ENCODE peak calls at places on chromosomes 6 and 20, in six cellular contexts. A is K562, H is SK-N-SH, Q is stomach, G is heart right ventricle, N is A549. W is an unnamed sample. For H3K4me1, the result is how much of the 10 kb centered on the place peaks cover.

GRCh38 chr6:156839591-156840001 is 62.4 kb downstream of the ARID1B start:
- DNase-seq in A (peak), H (no peak), Q (no peak), G (peak), N (no peak), W (peak)

GRCh38 chr6:123803456-123803861 is 206 bp upstream of the NKAIN2 start:
- DNase-seq in A (no peak), H (peak), Q (no peak), G (no peak), N (no peak), W (no peak)

GRCh38 chr20:18879262-18879661 is 65.7 kb downstream of the SCP2D1 start:
- DNase-seq in A (no peak), H (no peak), Q (peak), G (no peak), N (no peak), W (no peak)

GRCh38 chr20:13220194-13220856 is 749 bp upstream of the ISM1 start:
- DNase-seq in A (no peak), H (peak), Q (peak), G (peak), N (peak), W (peak)

GRCh38 chr6:20511858-20512257 is 22.4 kb upstream of the CDKAL1 start:
- DNase-seq in A (no peak), H (no peak), Q (no peak), G (no peak), N (no peak), W (no peak)

GRCh38 chr20:31608256-31608980 is 3.3 kb downstream of the ID1 start:
- DNase-seq in A (peak), H (peak), Q (peak), G (peak), N (peak), W (peak)

GRCh38 chr20:22630698-22631097 is 46.3 kb upstream of the FOXA2 start:
- DNase-seq in A (no peak), H (no peak), Q (peak), G (no peak), N (no peak), W (no peak)

GRCh38 chr6:26125015-26125690 is 37.9 kb downstream of the HFE start:
- DNase-seq in A (no peak), H (no peak), Q (peak), G (no peak), N (no peak), W (no peak)

GRCh38 chr6:56959094-56959493 is 4.2 kb downstream of the BEND6 start:
- DNase-seq in A (no peak), H (no peak), Q (no peak), G (no peak), N (no peak), W (no peak)

GRCh38 chr6:8175046-8175777 is 72.9 kb upstream of the EEF1E1 start:
- DNase-seq in A (no peak), H (no peak), Q (no peak), G (no peak), N (no peak), W (no peak)

GRCh38 chr20:42742926-42743325 is 446.8 kb downstream of the PTPRT start:
- DNase-seq in A (no peak), H (no peak), Q (no peak), G (no peak), N (no peak), W (no peak)

GRCh38 chr6:56356431-56356830 is 109.1 kb upstream of the COL21A1 start:
- DNase-seq in A (no peak), H (no peak), Q (no peak), G (no peak), N (no peak), W (no peak)

GRCh38 chr6:10237284-10238043 is 177.4 kb downstream of the TFAP2A start:
- DNase-seq in A (no peak), H (no peak), Q (no peak), G (no peak), N (peak), W (no peak)

GRCh38 chr20:62441986-62442539 is 14.7 kb upstream of the RBBP8NL start:
- DNase-seq in A (no peak), H (no peak), Q (no peak), G (no peak), N (no peak), W (no peak)

GRCh38 chr6:157335829-157336228 is 12.5 kb upstream of the TMEM242 start:
- DNase-seq in A (peak), H (no peak), Q (no peak), G (no peak), N (no peak), W (no peak)

GRCh38 chr6:160042014-160042773 is 73.3 kb downstream of the IGF2R start:
- DNase-seq in A (no peak), H (no peak), Q (no peak), G (no peak), N (no peak), W (no peak)

GRCh38 chr20:37319120-37319717 is 26.7 kb upstream of the SRC start:
- DNase-seq in A (no peak), H (peak), Q (no peak), G (no peak), N (no peak), W (no peak)

GRCh38 chr20:32631916-32632460 is 41.8 kb downstream of the C20orf203 start:
- DNase-seq in A (no peak), H (no peak), Q (no peak), G (no peak), N (no peak), W (no peak)

DNA sequence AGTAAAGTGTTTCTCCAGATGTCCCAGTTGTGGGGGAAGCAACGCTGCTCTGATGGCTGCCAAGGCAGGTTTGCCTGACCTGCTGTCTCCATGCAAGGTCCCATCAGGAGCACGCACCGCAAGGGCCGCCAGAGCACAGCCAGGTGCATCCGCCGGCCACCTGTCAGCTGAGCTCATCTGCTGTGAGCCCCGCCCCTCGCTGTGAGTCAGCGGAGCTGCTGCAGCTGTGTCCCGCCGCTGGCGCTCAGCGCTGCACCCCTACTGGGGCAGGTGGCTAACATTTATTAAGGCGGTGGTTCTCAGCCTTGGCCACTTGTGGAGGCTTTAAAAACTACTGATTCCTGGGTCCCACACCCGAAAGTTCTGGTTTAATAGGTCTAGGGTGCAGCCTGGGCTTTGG is 225.7 kb downstream of the UST start:
- DNase-seq in A (peak), H (no peak), Q (peak), G (no peak), N (peak), W (no peak)
- H3K4me1 ChIP-seq in A (under half), H (under half), Q (under half), G (under half), N (under half), W (under half)

DNA sequence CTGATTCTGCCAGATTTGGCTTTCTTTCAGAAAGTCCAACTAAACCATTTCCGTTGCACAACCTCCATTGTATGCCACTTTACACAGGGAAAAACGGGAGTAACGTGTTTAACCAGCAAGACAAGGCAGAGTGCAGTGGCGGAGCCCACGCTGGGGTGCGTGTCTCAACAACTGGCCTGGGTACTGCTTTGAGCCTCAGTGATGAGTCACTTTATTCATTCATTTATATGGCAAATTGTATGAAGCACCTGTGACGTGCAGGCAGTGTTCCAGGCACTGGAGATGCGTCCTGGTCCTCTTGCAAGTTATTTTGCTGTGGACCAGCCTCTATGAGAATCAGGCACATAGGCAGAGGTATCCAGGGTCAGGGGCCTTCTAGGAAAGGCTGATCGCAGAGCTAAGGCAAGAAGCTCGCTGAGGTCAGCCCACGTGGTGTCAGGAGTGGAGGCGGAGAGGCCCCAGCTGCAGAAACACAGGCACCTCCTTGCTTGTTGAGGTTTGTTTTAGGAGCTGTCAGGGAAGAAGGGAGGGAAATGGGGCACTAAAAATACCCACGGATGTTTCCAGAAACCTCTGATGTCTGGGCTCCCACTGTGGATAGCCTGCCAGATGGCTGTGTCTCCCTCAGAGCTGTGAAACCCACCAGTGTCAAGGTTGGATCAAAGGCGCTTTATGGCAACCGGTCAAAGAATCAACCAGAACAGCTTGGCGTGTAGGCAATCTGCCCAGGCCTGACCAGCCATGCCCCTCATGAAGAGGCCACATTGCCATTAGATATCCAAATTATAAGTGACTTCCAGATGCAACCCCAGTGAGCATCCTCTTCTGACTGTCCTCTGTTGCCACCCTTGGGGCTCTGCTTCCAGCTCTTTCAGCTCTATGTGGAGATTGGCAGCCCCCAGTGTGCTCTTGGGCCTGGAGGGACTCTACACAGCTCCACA is 157.2 kb downstream of the CD83 start:
- DNase-seq in A (no peak), H (no peak), Q (no peak), G (no peak), N (no peak), W (no peak)
- H3K4me1 ChIP-seq in A (under half), H (under half), Q (under half), G (under half), N (under half), W (under half)

GRCh38 chr6:149717255-149717587 is 680 bp downstream of the LATS1 start:
- DNase-seq in A (no peak), H (no peak), Q (no peak), G (no peak), N (no peak), W (no peak)

GRCh38 chr6:149711711-149712110 is 6.2 kb downstream of the LATS1 start:
- DNase-seq in A (peak), H (no peak), Q (no peak), G (no peak), N (no peak), W (no peak)

GRCh38 chr6:149716584-149716983 is 1.3 kb downstream of the LATS1 start:
- DNase-seq in A (peak), H (peak), Q (no peak), G (no peak), N (peak), W (no peak)

GRCh38 chr6:149716181-149716580 is 1.7 kb downstream of the LATS1 start:
- DNase-seq in A (no peak), H (no peak), Q (peak), G (no peak), N (no peak), W (no peak)

DNA sequence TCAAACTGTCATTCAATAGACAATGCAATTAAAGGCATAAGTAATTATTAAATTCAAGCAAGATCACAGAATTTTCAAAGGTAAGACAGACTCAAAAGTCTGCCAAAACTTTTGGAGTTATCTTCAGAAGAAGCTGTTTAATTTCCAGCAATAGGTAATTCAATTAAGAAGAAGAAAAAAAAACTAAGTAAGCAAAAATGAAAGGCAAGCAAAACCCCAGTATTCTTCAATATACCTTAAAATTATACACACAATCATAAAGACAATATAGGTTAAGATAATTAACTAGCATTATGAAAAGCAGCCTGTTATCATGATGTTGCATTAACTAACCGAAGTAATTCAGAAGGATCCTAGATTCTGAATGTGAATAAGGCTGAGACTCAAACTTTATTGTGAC is 3.5 kb downstream of the LATS1 start:
- DNase-seq in A (no peak), H (no peak), Q (no peak), G (no peak), N (no peak), W (no peak)
- H3K4me1 ChIP-seq in A (under half), H (under half), Q (half or more), G (half or more), N (under half), W (under half)

GRCh38 chr20:10666221-10667076 is 7.3 kb downstream of the JAG1 start:
- DNase-seq in A (no peak), H (no peak), Q (no peak), G (no peak), N (no peak), W (no peak)

GRCh38 chr20:10668677-10669368 is 5.0 kb downstream of the JAG1 start:
- DNase-seq in A (no peak), H (no peak), Q (no peak), G (no peak), N (no peak), W (no peak)

GRCh38 chr20:10667560-10668167 is 6.1 kb downstream of the JAG1 start:
- DNase-seq in A (no peak), H (no peak), Q (no peak), G (no peak), N (no peak), W (no peak)

GRCh38 chr20:10665791-10666190 is 8.0 kb downstream of the JAG1 start:
- DNase-seq in A (no peak), H (no peak), Q (no peak), G (no peak), N (no peak), W (no peak)

DNA sequence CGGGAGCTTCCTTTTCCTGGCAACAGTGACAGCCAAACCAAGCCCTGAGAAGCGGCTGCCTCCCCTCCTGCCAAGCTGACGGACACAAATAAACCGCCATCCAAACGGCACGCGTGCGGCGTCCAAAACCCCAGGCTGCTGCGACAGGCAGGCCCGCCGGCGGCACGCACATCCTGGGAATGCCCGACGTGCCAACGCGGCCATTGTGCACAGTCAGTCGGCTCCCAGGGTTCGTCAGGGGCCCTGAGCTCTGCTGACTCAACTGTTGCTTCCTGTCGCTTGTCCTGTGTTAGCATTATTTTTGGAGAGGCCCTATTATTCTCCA is 6.8 kb downstream of the JAG1 start:
- DNase-seq in A (no peak), H (no peak), Q (no peak), G (peak), N (no peak), W (peak)
- H3K4me1 ChIP-seq in A (under half), H (under half), Q (half or more), G (half or more), N (half or more), W (under half)